ENCODE peak calls at places on chromosome 5, in eight cellular contexts. F is astrocyte of the spinal cord, G is retinal pigment epithelial cell, R is upper lobe of left lung, E is choroid plexus epithelial cell, O is BJ, N is astrocyte, K is right lobe of liver. B is an unnamed sample.

GRCh38 chr5:135488727-135489465 is 36.7 kb upstream of the TIFAB start:
- DNase-seq in F (peak), G (peak), R (peak), E (peak), O (peak), N (peak), K (no peak), B (peak)

GRCh38 chr5:115096034-115096769 is 73.5 kb downstream of the TRIM36 start:
- DNase-seq in F (no peak), G (peak), R (no peak), E (no peak), O (no peak), N (no peak), K (no peak), B (peak)

GRCh38 chr5:171825046-171825445 is 39.4 kb downstream of the SMIM23 start:
- DNase-seq in F (no peak), G (no peak), R (no peak), E (no peak), O (no peak), N (peak), K (no peak), B (no peak)

GRCh38 chr5:158373623-158374375 is 514.9 kb upstream of the CLINT1 start:
- DNase-seq in F (no peak), G (no peak), R (no peak), E (no peak), O (no peak), N (no peak), K (no peak), B (no peak)

GRCh38 chr5:164336906-164337305 is 831.5 kb downstream of the MAT2B start:
- DNase-seq in F (peak), G (no peak), R (no peak), E (peak), O (no peak), N (peak), K (no peak), B (peak)

GRCh38 chr5:132250547-132250946 is 6.9 kb upstream of the PDLIM4 start:
- DNase-seq in F (no peak), G (no peak), R (no peak), E (no peak), O (no peak), N (no peak), K (peak), B (no peak)

GRCh38 chr5:151270599-151270998 is 17.6 kb downstream of the GM2A start:
- DNase-seq in F (peak), G (no peak), R (no peak), E (peak), O (peak), N (peak), K (no peak), B (no peak)

GRCh38 chr5:132528866-132529634 is 14.3 kb downstream of the IL5 start:
- DNase-seq in F (no peak), G (no peak), R (no peak), E (no peak), O (no peak), N (no peak), K (no peak), B (no peak)

DNA sequence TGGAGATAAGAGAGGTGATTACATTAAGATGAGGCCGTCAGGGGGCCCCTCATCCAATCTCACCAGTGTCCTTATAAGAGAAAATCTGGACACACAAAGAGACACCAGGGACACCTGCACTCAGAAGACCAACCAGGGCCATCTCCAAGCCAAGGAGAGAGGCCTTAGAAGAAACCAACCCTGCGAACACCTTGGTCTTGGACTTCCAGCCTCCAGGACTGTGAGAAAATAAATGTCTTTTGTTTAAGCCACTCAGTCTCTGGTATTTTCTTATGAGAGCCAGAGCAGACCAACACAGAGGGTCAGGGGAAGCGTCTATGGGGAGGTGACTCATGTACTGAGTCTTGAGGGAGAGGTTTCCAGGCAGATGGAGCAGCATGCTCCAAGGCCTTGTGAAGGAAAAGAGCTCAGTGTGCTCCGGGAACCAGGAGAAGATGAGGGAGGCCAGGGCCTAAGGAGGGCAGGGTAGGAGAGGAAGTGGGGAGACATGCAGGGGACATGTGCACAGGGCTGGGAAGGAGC is 5.4 kb downstream of the PHYKPL start:
- DNase-seq in F (peak), G (no peak), R (no peak), E (peak), O (no peak), N (peak), K (no peak), B (no peak)
- TF ChIP-seq CTCF in F (no peak), G (no peak), R (no peak), E (no peak), O (no peak), N (no peak), K (no peak), B (no peak)

DNA sequence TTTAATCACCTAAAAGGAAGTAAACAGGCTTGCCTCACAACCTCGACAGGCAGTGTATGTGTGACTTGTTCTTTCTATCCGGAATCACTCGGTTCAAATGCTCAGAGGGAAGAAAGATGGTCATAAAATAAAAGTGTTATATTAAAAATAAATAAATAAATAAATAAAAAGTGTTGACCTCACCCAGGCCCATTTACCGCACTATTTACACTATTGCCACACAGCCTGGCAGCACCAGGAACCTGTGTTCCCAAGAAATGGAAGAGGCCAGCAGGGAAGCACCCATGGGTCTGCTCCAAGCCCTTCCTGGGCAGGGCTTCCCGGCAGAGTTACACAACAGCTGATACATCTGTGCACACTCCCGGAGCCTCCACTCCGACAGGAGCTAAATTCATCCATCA is 127.9 kb downstream of the EFNA5 start:
- DNase-seq in F (peak), G (no peak), R (no peak), E (peak), O (no peak), N (peak), K (peak), B (peak)
- H3K4me3 ChIP-seq in F (no peak), G (no peak), R (no peak), E (no peak), O (no peak), N (no peak), K (no peak), B (peak)

GRCh38 chr5:398475-399295 is 44.3 kb upstream of the EXOC3 start:
- DNase-seq in F (no peak), G (no peak), R (no peak), E (no peak), O (no peak), N (no peak), K (peak), B (no peak)

GRCh38 chr5:400282-401215 is 42.4 kb upstream of the EXOC3 start:
- DNase-seq in F (peak), G (no peak), R (peak), E (no peak), O (peak), N (peak), K (peak), B (no peak)

GRCh38 chr5:396715-397032 is 46.3 kb upstream of the EXOC3 start:
- DNase-seq in F (no peak), G (no peak), R (peak), E (no peak), O (no peak), N (no peak), K (no peak), B (no peak)

GRCh38 chr5:401216-402034 is 41.6 kb upstream of the EXOC3 start:
- DNase-seq in F (no peak), G (no peak), R (peak), E (no peak), O (no peak), N (no peak), K (peak), B (no peak)

GRCh38 chr5:399296-400281 is 43.4 kb upstream of the EXOC3 start:
- DNase-seq in F (peak), G (peak), R (peak), E (peak), O (peak), N (peak), K (peak), B (peak)
- TF ChIP-seq CTCF in F (no peak), G (no peak), R (no peak), E (no peak), O (no peak), N (no peak), K (no peak), B (no peak)

DNA sequence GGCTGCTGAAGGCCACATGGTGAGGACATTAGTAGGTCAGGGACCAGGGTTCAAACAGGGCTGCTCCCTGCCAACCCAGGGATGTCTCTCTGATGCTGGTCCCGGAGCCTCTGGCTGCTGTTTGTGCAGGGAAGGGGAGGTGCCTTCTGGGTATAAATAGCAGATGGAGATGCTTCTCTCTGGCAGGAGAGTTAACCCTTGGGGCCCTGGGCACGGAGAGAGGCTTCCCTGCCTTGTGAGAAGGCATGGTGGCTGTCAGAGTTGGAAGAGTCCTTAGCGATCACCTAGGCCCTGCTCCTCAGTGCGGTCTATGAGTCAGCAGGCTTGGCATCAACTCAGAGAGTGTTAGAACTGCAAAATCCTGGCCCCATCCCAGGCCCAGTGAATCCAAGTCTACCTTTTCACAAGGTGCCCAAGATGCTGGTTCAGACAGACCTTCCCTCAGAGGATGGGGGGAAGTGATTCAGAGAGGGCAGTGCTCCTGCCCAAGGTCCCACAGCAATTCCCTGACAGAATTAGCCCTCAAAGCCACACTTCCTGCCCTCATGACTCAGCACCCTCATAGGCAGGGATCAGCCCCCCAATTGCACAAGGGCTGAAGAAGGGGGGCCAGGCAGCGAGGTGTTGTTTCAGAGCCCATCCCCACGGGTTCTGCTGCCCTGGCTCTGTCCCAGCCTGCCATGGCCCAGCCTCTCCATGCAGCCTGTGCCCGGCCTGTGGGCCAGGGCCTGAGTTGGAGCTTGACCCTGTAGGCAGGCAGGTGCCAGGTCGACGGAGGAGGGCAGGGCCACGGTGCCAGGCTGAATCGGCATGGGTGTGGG is 25.6 kb downstream of the CAMK2A start:
- DNase-seq in F (peak), G (peak), R (peak), E (peak), O (peak), N (peak), K (peak), B (peak)
- H3K4me3 ChIP-seq in F (no peak), G (no peak), R (no peak), E (no peak), O (no peak), N (no peak), K (no peak), B (no peak)

DNA sequence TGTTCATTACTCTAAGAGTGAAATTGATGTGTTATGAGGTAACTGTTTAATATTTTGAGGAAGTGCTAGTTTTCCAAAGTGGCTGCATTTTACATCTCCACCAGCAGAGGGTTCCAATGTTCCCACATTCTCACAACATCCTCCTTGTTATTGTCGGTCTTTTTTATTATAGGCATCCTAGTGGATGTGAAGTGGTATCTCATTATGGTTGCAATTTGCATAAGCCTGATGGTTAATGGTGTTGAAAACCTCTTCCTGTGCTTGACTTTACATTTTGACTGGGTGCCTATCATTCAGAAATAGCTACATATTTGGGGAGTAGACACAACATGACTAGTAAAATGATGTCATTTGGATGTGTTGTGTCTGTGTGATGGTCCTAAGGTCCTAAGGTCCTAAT is 143.6 kb downstream of the MRPS30 start:
- DNase-seq in F (peak), G (no peak), R (no peak), E (peak), O (no peak), N (peak), K (no peak), B (peak)
- TF ChIP-seq CTCF in F (peak), G (peak), R (peak), E (peak), O (peak), N (peak), K (peak), B (peak)

DNA sequence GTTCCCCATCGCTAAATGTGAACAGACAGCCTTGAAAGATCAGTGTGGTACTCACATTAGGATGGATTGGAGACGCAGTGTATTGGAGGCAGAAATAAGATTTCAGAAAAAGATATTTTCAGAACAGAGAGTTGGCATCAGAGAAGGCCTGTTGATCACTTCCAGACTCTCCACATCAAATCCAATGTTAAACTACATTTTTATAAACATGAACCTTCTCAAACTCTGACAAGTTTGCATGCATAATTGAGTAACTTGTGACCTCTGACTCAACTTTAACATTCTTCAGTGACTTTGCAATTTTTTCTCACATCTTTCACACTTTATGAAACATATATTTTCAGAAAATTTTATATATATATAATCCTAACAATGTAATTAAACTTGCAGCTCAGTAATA is 919.6 kb upstream of the SEMA6A start:
- DNase-seq in F (no peak), G (peak), R (no peak), E (peak), O (peak), N (no peak), K (no peak), B (peak)
- H3K4me3 ChIP-seq in F (no peak), G (no peak), R (no peak), E (no peak), O (no peak), N (no peak), K (no peak), B (no peak)